ENCODE peak calls at places on chromosome 21, in ten cellular contexts. U is A549; X is cardiac muscle cell; A is heart right ventricle; T is kidney epithelial cell; J is CD8-positive, alpha-beta T cell; Y is nephron progenitor cell; G is left ventricle myocardium inferior; D is Calu3; W is stomach. R is an unnamed sample.

GRCh38 chr21:40118527-40118926 is 251.3 kb downstream of the PCP4 start:
- DNase-seq in U (no peak), X (no peak), A (no peak), T (no peak), J (no peak), Y (no peak), G (no peak), D (no peak), W (no peak), R (no peak)

GRCh38 chr21:40047211-40047610 is 180.0 kb downstream of the PCP4 start:
- DNase-seq in U (no peak), X (no peak), A (no peak), T (no peak), J (no peak), Y (no peak), G (no peak), D (no peak), W (no peak), R (no peak)

GRCh38 chr21:14862794-14863720 is 201.7 kb downstream of the NRIP1 start:
- DNase-seq in U (no peak), X (peak; percentile 48), A (no peak), T (no peak), J (peak; percentile 10), Y (peak; percentile 26), G (no peak), D (peak; percentile 21), W (no peak), R (no peak)

GRCh38 chr21:27649323-27649722 is 682.4 kb upstream of the ADAMTS5 start:
- DNase-seq in U (no peak), X (no peak), A (no peak), T (peak; percentile 85), J (no peak), Y (no peak), G (no peak), D (no peak), W (no peak), R (no peak)

GRCh38 chr21:32587112-32587511 is 1.8 kb upstream of the TCP10L start:
- DNase-seq in U (no peak), X (no peak), A (no peak), T (no peak), J (no peak), Y (no peak), G (no peak), D (no peak), W (no peak), R (no peak)

GRCh38 chr21:14096172-14096571 is 114.6 kb downstream of the LIPI start:
- DNase-seq in U (no peak), X (no peak), A (no peak), T (no peak), J (no peak), Y (no peak), G (no peak), D (no peak), W (no peak), R (no peak)

GRCh38 chr21:14356771-14357170 is 26.2 kb downstream of the HSPA13 start:
- DNase-seq in U (no peak), X (no peak), A (no peak), T (no peak), J (no peak), Y (no peak), G (no peak), D (no peak), W (no peak), R (no peak)

GRCh38 chr21:28224191-28224755 is 768.4 kb downstream of the LTN1 start:
- DNase-seq in U (no peak), X (no peak), A (no peak), T (no peak), J (no peak), Y (no peak), G (no peak), D (no peak), W (no peak), R (no peak)

GRCh38 chr21:29311802-29312201 is 13.1 kb downstream of the BACH1 start:
- DNase-seq in U (no peak), X (no peak), A (no peak), T (no peak), J (no peak), Y (no peak), G (no peak), D (no peak), W (no peak), R (no peak)

GRCh38 chr21:29177800-29178199 is 47.4 kb downstream of the MAP3K7CL start:
- DNase-seq in U (no peak), X (no peak), A (no peak), T (no peak), J (no peak), Y (no peak), G (no peak), D (no peak), W (no peak), R (no peak)

GRCh38 chr21:43740497-43741156 is 21.7 kb downstream of the PDXK start:
- DNase-seq in U (peak; percentile 83), X (peak; percentile 87), A (no peak), T (no peak), J (no peak), Y (peak; percentile 55), G (no peak), D (peak; percentile 75), W (peak; percentile 68), R (peak; percentile 32)

GRCh38 chr21:44757731-44758130 is 43.9 kb downstream of the UBE2G2 start:
- DNase-seq in U (no peak), X (no peak), A (no peak), T (no peak), J (no peak), Y (no peak), G (no peak), D (no peak), W (no peak), R (no peak)

GRCh38 chr21:44752701-44753235 is 41.4 kb upstream of the TSPEAR start:
- DNase-seq in U (no peak), X (no peak), A (no peak), T (peak; percentile 31), J (no peak), Y (no peak), G (no peak), D (peak; percentile 63), W (no peak), R (no peak)

GRCh38 chr21:44753357-44753756 is 42.0 kb upstream of the TSPEAR start:
- DNase-seq in U (no peak), X (no peak), A (no peak), T (no peak), J (no peak), Y (no peak), G (no peak), D (no peak), W (no peak), R (no peak)

GRCh38 chr21:44756416-44757185 is 45.0 kb downstream of the UBE2G2 start:
- DNase-seq in U (no peak), X (no peak), A (no peak), T (no peak), J (no peak), Y (no peak), G (no peak), D (no peak), W (no peak), R (no peak)

GRCh38 chr21:44755227-44755626 is 43.9 kb upstream of the TSPEAR start:
- DNase-seq in U (no peak), X (no peak), A (no peak), T (no peak), J (no peak), Y (no peak), G (no peak), D (no peak), W (no peak), R (no peak)
- TF ChIP-seq CTCF in U (no peak), X (peak; percentile 39), A (no peak), T (no peak), J (no peak), Y (no peak), G (peak; percentile 27), D (no peak), W (no peak), R (no peak)

GRCh38 chr21:20572582-20572981 is 425.6 kb upstream of the NCAM2 start:
- DNase-seq in U (no peak), X (no peak), A (no peak), T (no peak), J (no peak), Y (no peak), G (no peak), D (no peak), W (no peak), R (no peak)

GRCh38 chr21:20570824-20571232 is 427.4 kb upstream of the NCAM2 start:
- DNase-seq in U (no peak), X (no peak), A (no peak), T (no peak), J (no peak), Y (no peak), G (no peak), D (no peak), W (no peak), R (no peak)
- TF ChIP-seq CTCF in U (no peak), X (no peak), A (no peak), T (no peak), J (no peak), Y (no peak), G (no peak), D (no peak), W (no peak), R (no peak)

DNA sequence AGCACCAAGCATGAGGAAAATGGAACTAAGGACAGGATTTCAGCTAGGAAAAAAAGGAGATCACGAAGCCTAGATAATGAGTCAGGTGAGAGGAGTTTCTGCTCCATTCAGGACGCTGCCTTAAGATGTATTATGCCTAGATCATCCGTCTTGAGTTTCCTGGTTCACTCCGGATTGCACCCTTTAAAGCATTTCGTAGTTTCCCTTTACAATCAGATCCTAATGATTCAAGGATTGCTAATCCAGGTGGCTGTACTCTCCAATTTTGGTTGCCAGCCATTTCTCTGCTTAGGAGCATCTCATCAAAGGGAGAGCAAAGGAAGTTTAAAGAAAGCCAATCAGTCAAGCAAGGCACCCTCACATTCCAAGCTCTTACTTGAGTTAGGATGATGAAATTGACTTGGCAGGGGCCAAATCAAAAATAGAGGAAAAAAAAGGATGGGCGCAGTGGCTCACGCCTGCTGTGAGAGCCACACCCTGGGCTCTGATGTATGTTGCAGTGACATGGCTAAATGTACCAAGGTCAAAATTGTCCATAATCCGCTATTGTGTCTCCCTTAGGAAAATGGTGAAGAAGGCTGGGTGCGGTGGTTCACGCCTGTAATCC is 156.9 kb upstream of the SOD1 start:
- DNase-seq in U (no peak), X (no peak), A (no peak), T (no peak), J (no peak), Y (no peak), G (no peak), D (no peak), W (no peak), R (no peak)
- TF ChIP-seq CTCF in U (no peak), X (no peak), A (no peak), T (no peak), J (no peak), Y (no peak), G (no peak), D (no peak), W (no peak), R (no peak)

DNA sequence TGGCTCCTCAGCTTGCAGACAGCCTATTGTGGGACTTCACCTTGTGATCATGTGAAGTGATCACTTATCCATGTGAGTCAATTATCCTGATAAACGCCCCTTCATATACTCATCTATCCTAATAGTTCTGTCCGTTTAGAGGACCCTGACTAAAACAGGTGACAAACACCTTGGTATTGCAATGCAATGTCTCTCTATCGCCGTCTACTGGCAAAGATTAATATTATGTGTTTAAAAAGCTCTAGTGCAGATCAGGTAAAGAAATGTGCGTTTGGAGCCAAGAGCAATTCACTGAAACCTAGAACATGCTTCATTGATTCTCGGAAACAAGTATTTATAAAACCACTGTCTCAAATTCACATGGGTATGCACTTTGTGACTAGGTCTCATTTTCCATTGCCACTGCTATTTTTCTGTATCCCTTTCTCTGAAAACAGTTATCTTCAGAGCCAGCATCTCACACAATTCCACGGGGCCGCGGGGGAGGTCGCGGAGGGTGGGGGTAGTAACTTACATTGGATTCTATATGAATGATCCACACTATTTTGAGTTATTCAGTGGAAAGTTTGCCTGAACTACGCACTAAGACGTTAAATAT is 554.6 kb upstream of the NCAM2 start:
- DNase-seq in U (peak; percentile 1), X (peak; percentile 58), A (no peak), T (no peak), J (no peak), Y (peak; percentile 10), G (no peak), D (no peak), W (no peak), R (no peak)
- TF ChIP-seq CTCF in U (no peak), X (no peak), A (peak; percentile 15), T (peak; percentile 51), J (no peak), Y (peak; percentile 92), G (peak; percentile 38), D (no peak), W (no peak), R (peak; percentile 75)

R was measured in neural crest cell.